ENCODE peak calls at places on chromosomes 5 and 9, in five cellular contexts. S, Y, A, B and X are unnamed samples.

GRCh38 chr5:178297751-178298150 is 65.1 kb upstream of the PHYKPL start:
- DNase-seq in B (no peak), S (peak), Y (no peak), A (peak), X (peak)

GRCh38 chr5:133870661-133871060 is 97.8 kb downstream of the C5orf15 start:
- DNase-seq in A (no peak), Y (peak), S (no peak), B (no peak), X (no peak)

GRCh38 chr9:13529321-13530104 is 250.0 kb upstream of the MPDZ start:
- DNase-seq in S (no peak), B (no peak), A (no peak), Y (no peak), X (no peak)

GRCh38 chr5:68838157-68838718 is 255.6 kb upstream of the SLC30A5 start:
- DNase-seq in S (no peak), A (no peak), Y (no peak), B (no peak), X (no peak)

GRCh38 chr5:161040818-161041217 is 188.8 kb upstream of the ATP10B start:
- DNase-seq in B (no peak), A (no peak), Y (no peak), S (no peak), X (no peak)

GRCh38 chr5:160242140-160242539 is 12.8 kb downstream of the FABP6 start:
- DNase-seq in B (no peak), Y (no peak), S (no peak), A (no peak), X (no peak)

GRCh38 chr5:106880656-106881055 is 790.1 kb downstream of the EFNA5 start:
- DNase-seq in B (no peak), S (no peak), A (no peak), Y (no peak), X (no peak)

GRCh38 chr5:147805030-147805454 is 22.5 kb upstream of the JAKMIP2 start:
- DNase-seq in A (no peak), B (no peak), S (no peak), Y (no peak), X (no peak)

GRCh38 chr5:66891184-66891925 is 295.2 kb downstream of the MAST4 start:
- DNase-seq in A (no peak), Y (no peak), B (no peak), S (no peak), X (peak)

GRCh38 chr5:156201793-156202388 is 125.1 kb upstream of the SGCD start:
- DNase-seq in A (no peak), Y (no peak), B (no peak), S (no peak), X (no peak)

GRCh38 chr5:145858929-145859328 is 13.9 kb downstream of the GRXCR2 start:
- DNase-seq in B (no peak), S (no peak), A (no peak), Y (peak), X (no peak)

GRCh38 chr5:143033535-143034260 is 263.5 kb downstream of the ARHGAP26 start:
- DNase-seq in B (no peak), Y (peak), S (no peak), A (no peak), X (no peak)

GRCh38 chr5:143031781-143032724 is 261.9 kb downstream of the ARHGAP26 start:
- DNase-seq in B (no peak), S (no peak), Y (no peak), A (no peak), X (no peak)

GRCh38 chr5:143026380-143026779 is 256.2 kb downstream of the ARHGAP26 start:
- DNase-seq in Y (no peak), A (no peak), B (no peak), S (no peak), X (no peak)

GRCh38 chr5:143029293-143029692 is 259.1 kb downstream of the ARHGAP26 start:
- DNase-seq in A (no peak), Y (no peak), S (no peak), B (no peak), X (no peak)

DNA sequence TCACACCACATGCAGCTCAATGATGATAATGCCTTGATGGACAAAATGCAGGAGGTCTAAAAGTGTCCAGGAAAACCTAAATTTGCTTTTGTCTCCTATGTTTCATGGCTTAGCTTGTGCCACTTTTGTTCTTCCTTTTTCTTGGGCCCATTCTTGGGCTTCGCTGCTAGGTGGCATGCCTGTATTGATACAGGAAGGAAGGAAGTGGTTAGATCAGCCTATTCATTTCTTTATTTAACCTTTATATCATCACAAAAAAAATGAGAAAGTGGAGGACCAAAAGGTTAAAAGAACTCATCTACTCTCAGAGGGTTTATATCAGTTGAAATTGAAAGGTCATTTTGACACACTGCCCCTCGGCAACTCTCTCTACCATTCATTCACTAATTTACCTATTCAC is 260.2 kb downstream of the ARHGAP26 start:
- DNase-seq in Y (no peak), B (no peak), S (no peak), A (no peak), X (no peak)
- TF ChIP-seq CTCF in Y (no peak), B (peak), S (no peak), A (peak), X (no peak)

DNA sequence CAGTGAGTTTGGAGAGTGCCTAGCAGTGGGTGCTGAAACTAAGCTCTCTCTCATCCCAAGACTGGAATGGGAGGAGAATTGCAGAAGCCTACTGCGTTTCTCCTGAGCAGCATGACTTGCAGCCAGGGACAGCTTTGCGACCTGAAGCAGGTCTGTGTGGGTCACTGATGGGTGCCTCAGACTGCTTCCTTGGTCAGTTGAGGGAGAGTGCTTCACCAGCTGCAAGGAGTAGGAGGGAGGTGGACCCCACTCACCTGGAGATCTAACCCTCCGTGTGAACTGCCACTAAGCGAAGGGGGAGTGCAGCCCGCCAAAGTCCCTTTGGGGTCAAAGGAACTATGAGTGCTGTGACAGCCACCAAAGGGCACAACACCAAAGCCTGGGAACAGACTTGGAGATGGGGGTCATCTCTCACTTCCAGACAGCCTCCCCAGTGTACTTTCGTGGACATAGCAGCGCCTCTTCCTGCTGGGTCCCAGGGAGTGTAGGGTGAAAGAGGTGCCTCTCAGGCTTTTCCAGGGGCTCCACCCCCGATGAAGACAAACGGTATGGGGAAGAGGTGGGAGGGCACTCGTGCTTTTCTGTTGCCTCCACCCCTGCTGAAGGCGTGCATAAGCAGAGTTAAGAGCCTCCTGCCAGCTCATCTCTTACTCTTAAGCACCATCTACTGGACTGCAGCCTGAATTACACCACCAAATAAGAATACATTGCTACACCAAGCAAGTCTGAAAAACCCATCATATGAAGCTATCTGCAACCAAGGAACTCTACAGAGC is 34.3 kb upstream of the MACIR start:
- DNase-seq in A (no peak), Y (peak), B (peak), S (no peak), X (peak)
- TF ChIP-seq CTCF in A (peak), Y (peak), B (peak), S (peak), X (peak)

DNA sequence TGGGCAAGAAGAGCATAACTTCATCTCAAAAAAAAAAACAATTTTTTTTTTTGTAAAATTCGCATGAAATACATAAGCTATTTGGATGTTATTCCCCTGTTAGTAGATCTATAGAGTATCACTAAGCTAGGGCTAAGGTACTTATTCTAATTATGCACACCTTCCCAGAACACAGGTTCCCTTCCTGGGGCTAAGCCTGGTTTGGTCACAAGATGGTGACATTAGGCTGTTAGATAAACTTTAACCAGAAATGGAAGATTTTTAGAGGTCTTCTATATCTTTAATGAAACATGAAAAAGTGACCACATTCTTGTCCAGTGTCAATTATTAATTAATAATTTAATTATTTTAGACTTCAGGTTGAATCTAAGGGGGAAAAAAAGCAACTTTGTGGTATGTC is 433.5 kb downstream of the CDH18 start:
- DNase-seq in B (no peak), Y (no peak), A (no peak), S (no peak), X (no peak)
- TF ChIP-seq CTCF in B (no peak), Y (no peak), A (no peak), S (no peak), X (no peak)

DNA sequence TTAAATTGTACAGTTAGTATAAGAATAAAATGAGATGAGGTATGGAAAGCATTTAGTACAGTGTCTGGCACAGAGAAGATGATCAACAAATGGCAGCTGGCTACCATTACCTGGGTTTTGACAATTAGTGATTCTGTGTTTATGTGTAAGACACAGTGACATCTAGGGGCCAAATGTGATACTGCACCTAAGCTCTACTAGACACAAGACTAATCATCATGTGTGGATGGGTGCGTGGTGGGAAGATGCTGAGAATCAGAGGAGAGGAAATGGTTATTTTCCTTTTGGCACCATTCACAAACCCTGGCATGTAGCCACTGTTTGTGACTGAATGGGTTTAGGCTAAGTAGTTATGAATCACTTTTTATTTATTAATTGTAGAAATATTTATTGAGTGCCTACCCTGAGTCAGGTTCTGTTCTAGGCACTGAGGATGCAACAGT is 109.8 kb upstream of the TBC1D2 start:
- DNase-seq in Y (peak), B (no peak), S (no peak), A (no peak), X (no peak)
- TF ChIP-seq CTCF in Y (peak), B (no peak), S (no peak), A (peak), X (peak)

GRCh38 chr5:153752890-153753289 is 262.4 kb downstream of the GRIA1 start:
- DNase-seq in A (no peak), B (no peak), S (no peak), Y (no peak), X (no peak)

GRCh38 chr5:153753645-153754432 is 263.4 kb downstream of the GRIA1 start:
- DNase-seq in B (no peak), S (no peak), A (no peak), Y (no peak), X (no peak)

GRCh38 chr5:153755913-153756500 is 265.5 kb downstream of the GRIA1 start:
- DNase-seq in A (no peak), S (no peak), Y (no peak), B (no peak), X (no peak)

DNA sequence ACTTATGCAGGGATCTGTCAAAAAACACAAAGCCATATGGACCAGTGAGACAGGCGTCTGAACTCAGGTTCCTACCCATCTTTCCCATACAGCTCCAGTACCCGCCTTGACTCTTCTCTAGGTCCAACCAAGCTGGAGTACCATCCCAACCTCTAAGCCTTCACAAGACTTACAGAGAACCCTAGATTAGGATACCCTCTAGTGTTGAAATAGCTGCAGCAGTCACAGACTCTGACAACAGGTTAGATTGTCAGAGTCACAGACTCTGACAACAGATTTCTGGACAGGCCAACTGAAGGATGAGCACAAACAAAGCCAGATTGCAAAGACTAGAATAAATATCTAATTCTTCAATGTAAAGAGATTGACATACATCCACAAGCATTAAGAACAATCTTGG is 266.1 kb downstream of the GRIA1 start:
- DNase-seq in S (no peak), Y (no peak), A (no peak), B (no peak), X (no peak)
- TF ChIP-seq CTCF in S (no peak), Y (no peak), A (no peak), B (no peak), X (no peak)